ENCODE peak calls at places on chromosomes 5 and 9, in nine cellular contexts. One of them, this sample, is unnamed. For H3K27me3, the result is how much of the 10 kb centered on the place peaks cover.

GRCh38 chr9:95029251-95029650 is 288.3 kb downstream of the FANCC start:
- DNase-seq in lower lobe of right lung: no peak
- DNase-seq in upper lobe of left lung: no peak
- DNase-seq in brain microvascular endothelial cell: no peak
- DNase-seq in Peyer's patch: no peak
- DNase-seq in hepatocyte: no peak
- DNase-seq in prostate gland: no peak
- DNase-seq in mammary epithelial cell: no peak
- DNase-seq in tibial nerve: no peak
- DNase-seq in this sample: no peak

GRCh38 chr5:151123897-151124751 is 33.5 kb downstream of the ANXA6 start:
- DNase-seq in lower lobe of right lung: no peak
- DNase-seq in upper lobe of left lung: no peak
- DNase-seq in brain microvascular endothelial cell: peak
- DNase-seq in Peyer's patch: peak
- DNase-seq in hepatocyte: no peak
- DNase-seq in prostate gland: peak
- DNase-seq in mammary epithelial cell: no peak
- DNase-seq in tibial nerve: no peak
- DNase-seq in this sample: peak

GRCh38 chr5:135179308-135179980 is 145.4 kb upstream of the PITX1 start:
- DNase-seq in lower lobe of right lung: no peak
- DNase-seq in upper lobe of left lung: peak
- DNase-seq in brain microvascular endothelial cell: no peak
- DNase-seq in Peyer's patch: no peak
- DNase-seq in hepatocyte: no peak
- DNase-seq in prostate gland: no peak
- DNase-seq in mammary epithelial cell: no peak
- DNase-seq in tibial nerve: no peak
- DNase-seq in this sample: no peak

GRCh38 chr5:150186137-150186536 is 3.7 kb upstream of the SLC6A7 start:
- DNase-seq in lower lobe of right lung: no peak
- DNase-seq in upper lobe of left lung: no peak
- DNase-seq in brain microvascular endothelial cell: no peak
- DNase-seq in Peyer's patch: no peak
- DNase-seq in hepatocyte: no peak
- DNase-seq in prostate gland: no peak
- DNase-seq in mammary epithelial cell: no peak
- DNase-seq in tibial nerve: no peak
- DNase-seq in this sample: no peak

GRCh38 chr9:4146293-4146692 is 153.6 kb downstream of the GLIS3 start:
- DNase-seq in lower lobe of right lung: no peak
- DNase-seq in upper lobe of left lung: no peak
- DNase-seq in brain microvascular endothelial cell: no peak
- DNase-seq in Peyer's patch: no peak
- DNase-seq in hepatocyte: no peak
- DNase-seq in prostate gland: no peak
- DNase-seq in mammary epithelial cell: no peak
- DNase-seq in tibial nerve: no peak
- DNase-seq in this sample: no peak

GRCh38 chr9:88792502-88792901 is 198.8 kb upstream of the S1PR3 start:
- DNase-seq in lower lobe of right lung: no peak
- DNase-seq in upper lobe of left lung: no peak
- DNase-seq in brain microvascular endothelial cell: no peak
- DNase-seq in Peyer's patch: no peak
- DNase-seq in hepatocyte: no peak
- DNase-seq in prostate gland: no peak
- DNase-seq in mammary epithelial cell: no peak
- DNase-seq in tibial nerve: no peak
- DNase-seq in this sample: no peak

GRCh38 chr5:116409591-116410296 is 164.9 kb downstream of the SEMA6A start:
- DNase-seq in lower lobe of right lung: no peak
- DNase-seq in upper lobe of left lung: no peak
- DNase-seq in brain microvascular endothelial cell: no peak
- DNase-seq in Peyer's patch: no peak
- DNase-seq in hepatocyte: no peak
- DNase-seq in prostate gland: no peak
- DNase-seq in mammary epithelial cell: no peak
- DNase-seq in tibial nerve: no peak
- DNase-seq in this sample: no peak

GRCh38 chr9:111992523-111992922 is 95.9 kb downstream of the UGCG start:
- DNase-seq in lower lobe of right lung: no peak
- DNase-seq in upper lobe of left lung: no peak
- DNase-seq in brain microvascular endothelial cell: peak
- DNase-seq in Peyer's patch: no peak
- DNase-seq in hepatocyte: no peak
- DNase-seq in prostate gland: no peak
- DNase-seq in mammary epithelial cell: peak
- DNase-seq in tibial nerve: no peak
- DNase-seq in this sample: no peak

GRCh38 chr5:77129386-77129785 is 42.3 kb upstream of the ZBED3 start:
- DNase-seq in lower lobe of right lung: no peak
- DNase-seq in upper lobe of left lung: no peak
- DNase-seq in brain microvascular endothelial cell: peak
- DNase-seq in Peyer's patch: no peak
- DNase-seq in hepatocyte: peak
- DNase-seq in prostate gland: peak
- DNase-seq in mammary epithelial cell: peak
- DNase-seq in tibial nerve: no peak
- DNase-seq in this sample: no peak

GRCh38 chr9:16869140-16869903 is 1.1 kb downstream of the BNC2 start:
- DNase-seq in lower lobe of right lung: no peak
- DNase-seq in upper lobe of left lung: no peak
- DNase-seq in brain microvascular endothelial cell: no peak
- DNase-seq in Peyer's patch: no peak
- DNase-seq in hepatocyte: peak
- DNase-seq in prostate gland: no peak
- DNase-seq in mammary epithelial cell: no peak
- DNase-seq in tibial nerve: peak
- DNase-seq in this sample: peak

GRCh38 chr5:2737273-2738155 is 14.0 kb downstream of the IRX2 start:
- DNase-seq in lower lobe of right lung: no peak
- DNase-seq in upper lobe of left lung: no peak
- DNase-seq in brain microvascular endothelial cell: no peak
- DNase-seq in Peyer's patch: no peak
- DNase-seq in hepatocyte: no peak
- DNase-seq in prostate gland: no peak
- DNase-seq in mammary epithelial cell: no peak
- DNase-seq in tibial nerve: no peak
- DNase-seq in this sample: no peak
- H3K27me3 ChIP-seq in lower lobe of right lung: half or more
- H3K27me3 ChIP-seq in upper lobe of left lung: under half
- H3K27me3 ChIP-seq in brain microvascular endothelial cell: under half
- H3K27me3 ChIP-seq in Peyer's patch: under half
- H3K27me3 ChIP-seq in hepatocyte: half or more
- H3K27me3 ChIP-seq in prostate gland: under half
- H3K27me3 ChIP-seq in mammary epithelial cell: under half
- H3K27me3 ChIP-seq in tibial nerve: half or more
- H3K27me3 ChIP-seq in this sample: half or more

GRCh38 chr5:107389130-107389553 is 281.6 kb downstream of the EFNA5 start:
- DNase-seq in lower lobe of right lung: no peak
- DNase-seq in upper lobe of left lung: no peak
- DNase-seq in brain microvascular endothelial cell: peak
- DNase-seq in Peyer's patch: peak
- DNase-seq in hepatocyte: no peak
- DNase-seq in prostate gland: no peak
- DNase-seq in mammary epithelial cell: peak
- DNase-seq in tibial nerve: no peak
- DNase-seq in this sample: peak
- TF ChIP-seq CTCF in lower lobe of right lung: no peak
- TF ChIP-seq CTCF in upper lobe of left lung: no peak
- TF ChIP-seq CTCF in brain microvascular endothelial cell: peak
- TF ChIP-seq CTCF in Peyer's patch: no peak
- TF ChIP-seq CTCF in hepatocyte: peak
- TF ChIP-seq CTCF in prostate gland: no peak
- TF ChIP-seq CTCF in mammary epithelial cell: peak
- TF ChIP-seq CTCF in tibial nerve: no peak
- TF ChIP-seq CTCF in this sample: no peak

GRCh38 chr5:140041099-140041491 is 2.0 kb downstream of the NRG2 start:
- DNase-seq in lower lobe of right lung: no peak
- DNase-seq in upper lobe of left lung: no peak
- DNase-seq in brain microvascular endothelial cell: no peak
- DNase-seq in Peyer's patch: no peak
- DNase-seq in hepatocyte: no peak
- DNase-seq in prostate gland: no peak
- DNase-seq in mammary epithelial cell: no peak
- DNase-seq in tibial nerve: no peak
- DNase-seq in this sample: no peak

GRCh38 chr5:140041492-140042421 is 1.3 kb downstream of the NRG2 start:
- DNase-seq in lower lobe of right lung: peak
- DNase-seq in upper lobe of left lung: peak
- DNase-seq in brain microvascular endothelial cell: peak
- DNase-seq in Peyer's patch: no peak
- DNase-seq in hepatocyte: peak
- DNase-seq in prostate gland: peak
- DNase-seq in mammary epithelial cell: peak
- DNase-seq in tibial nerve: peak
- DNase-seq in this sample: peak

GRCh38 chr5:140043508-140043872 is 391 bp upstream of the NRG2 start:
- DNase-seq in lower lobe of right lung: no peak
- DNase-seq in upper lobe of left lung: no peak
- DNase-seq in brain microvascular endothelial cell: no peak
- DNase-seq in Peyer's patch: no peak
- DNase-seq in hepatocyte: no peak
- DNase-seq in prostate gland: no peak
- DNase-seq in mammary epithelial cell: no peak
- DNase-seq in tibial nerve: no peak
- DNase-seq in this sample: no peak

GRCh38 chr5:140044041-140044440 is 942 bp upstream of the NRG2 start:
- DNase-seq in lower lobe of right lung: no peak
- DNase-seq in upper lobe of left lung: no peak
- DNase-seq in brain microvascular endothelial cell: no peak
- DNase-seq in Peyer's patch: no peak
- DNase-seq in hepatocyte: no peak
- DNase-seq in prostate gland: no peak
- DNase-seq in mammary epithelial cell: no peak
- DNase-seq in tibial nerve: no peak
- DNase-seq in this sample: no peak

GRCh38 chr5:140042551-140043507 is at the start of gene NRG2:
- DNase-seq in lower lobe of right lung: peak
- DNase-seq in upper lobe of left lung: peak
- DNase-seq in brain microvascular endothelial cell: peak
- DNase-seq in Peyer's patch: peak
- DNase-seq in hepatocyte: peak
- DNase-seq in prostate gland: peak
- DNase-seq in mammary epithelial cell: peak
- DNase-seq in tibial nerve: peak
- DNase-seq in this sample: peak
- H3K27me3 ChIP-seq in lower lobe of right lung: under half
- H3K27me3 ChIP-seq in upper lobe of left lung: under half
- H3K27me3 ChIP-seq in brain microvascular endothelial cell: under half
- H3K27me3 ChIP-seq in Peyer's patch: under half
- H3K27me3 ChIP-seq in hepatocyte: half or more
- H3K27me3 ChIP-seq in prostate gland: under half
- H3K27me3 ChIP-seq in mammary epithelial cell: under half
- H3K27me3 ChIP-seq in tibial nerve: under half
- H3K27me3 ChIP-seq in this sample: half or more

GRCh38 chr5:158940977-158941376 is 158.7 kb downstream of the EBF1 start:
- DNase-seq in lower lobe of right lung: no peak
- DNase-seq in upper lobe of left lung: no peak
- DNase-seq in brain microvascular endothelial cell: no peak
- DNase-seq in Peyer's patch: no peak
- DNase-seq in hepatocyte: no peak
- DNase-seq in prostate gland: no peak
- DNase-seq in mammary epithelial cell: no peak
- DNase-seq in tibial nerve: no peak
- DNase-seq in this sample: no peak

GRCh38 chr5:158943057-158943456 is 156.7 kb downstream of the EBF1 start:
- DNase-seq in lower lobe of right lung: no peak
- DNase-seq in upper lobe of left lung: no peak
- DNase-seq in brain microvascular endothelial cell: peak
- DNase-seq in Peyer's patch: no peak
- DNase-seq in hepatocyte: peak
- DNase-seq in prostate gland: no peak
- DNase-seq in mammary epithelial cell: peak
- DNase-seq in tibial nerve: peak
- DNase-seq in this sample: no peak

GRCh38 chr5:158942217-158942616 is 157.5 kb downstream of the EBF1 start:
- DNase-seq in lower lobe of right lung: no peak
- DNase-seq in upper lobe of left lung: no peak
- DNase-seq in brain microvascular endothelial cell: no peak
- DNase-seq in Peyer's patch: no peak
- DNase-seq in hepatocyte: no peak
- DNase-seq in prostate gland: no peak
- DNase-seq in mammary epithelial cell: no peak
- DNase-seq in tibial nerve: no peak
- DNase-seq in this sample: no peak

GRCh38 chr5:158947831-158948230 is 151.9 kb downstream of the EBF1 start:
- DNase-seq in lower lobe of right lung: no peak
- DNase-seq in upper lobe of left lung: no peak
- DNase-seq in brain microvascular endothelial cell: no peak
- DNase-seq in Peyer's patch: no peak
- DNase-seq in hepatocyte: no peak
- DNase-seq in prostate gland: no peak
- DNase-seq in mammary epithelial cell: no peak
- DNase-seq in tibial nerve: no peak
- DNase-seq in this sample: no peak

DNA sequence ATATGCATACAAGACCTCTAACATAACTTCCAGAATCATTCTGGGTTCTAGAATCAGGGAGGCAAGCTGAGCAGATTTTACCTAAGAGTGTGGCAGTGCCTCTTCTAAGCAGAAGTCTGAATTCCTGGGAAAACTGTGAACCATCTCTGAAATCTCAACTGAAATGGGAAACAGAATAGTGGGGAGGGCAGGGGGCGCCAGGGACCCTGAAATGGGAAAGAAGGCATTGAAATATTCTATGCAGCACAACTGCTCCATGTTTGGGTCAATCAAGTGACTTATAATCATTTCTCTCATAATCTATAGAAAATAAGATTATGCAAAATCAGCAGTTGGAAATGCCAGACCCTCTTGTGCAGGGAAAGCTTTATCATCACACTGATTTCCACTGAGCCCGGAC is 156.1 kb downstream of the EBF1 start:
- DNase-seq in lower lobe of right lung: no peak
- DNase-seq in upper lobe of left lung: no peak
- DNase-seq in brain microvascular endothelial cell: no peak
- DNase-seq in Peyer's patch: no peak
- DNase-seq in hepatocyte: no peak
- DNase-seq in prostate gland: no peak
- DNase-seq in mammary epithelial cell: no peak
- DNase-seq in tibial nerve: no peak
- DNase-seq in this sample: no peak
- TF ChIP-seq CTCF in lower lobe of right lung: no peak
- TF ChIP-seq CTCF in upper lobe of left lung: no peak
- TF ChIP-seq CTCF in brain microvascular endothelial cell: peak
- TF ChIP-seq CTCF in Peyer's patch: no peak
- TF ChIP-seq CTCF in hepatocyte: no peak
- TF ChIP-seq CTCF in prostate gland: no peak
- TF ChIP-seq CTCF in mammary epithelial cell: no peak
- TF ChIP-seq CTCF in tibial nerve: no peak
- TF ChIP-seq CTCF in this sample: no peak

This sample was measured in transverse colon.